ENCODE peak calls at places on chromosomes 16 and 17, in eight cellular contexts. L is tibial nerve, H is small intestine, Y is A549, B is mesenchymal stem cell, O is endodermal cell, U is thoracic aorta, A is pancreas. T is an unnamed sample.

GRCh38 chr17:64741038-64741641 is 79.0 kb upstream of the SMURF2 start:
- DNase-seq in L (no peak), H (no peak), Y (no peak), B (peak; percentile 91), O (no peak), U (no peak), A (no peak), T (no peak)

GRCh38 chr16:57677622-57678369 is 9.7 kb downstream of the ADGRG3 start:
- DNase-seq in L (no peak), H (no peak), Y (peak; percentile 29), B (peak; percentile 8), O (no peak), U (no peak), A (peak; percentile 73), T (peak; percentile 89)

GRCh38 chr16:49588729-49589384 is 215.3 kb downstream of the C16orf78 start:
- DNase-seq in L (no peak), H (no peak), Y (no peak), B (peak; percentile 30), O (peak; percentile 52), U (no peak), A (no peak), T (no peak)

GRCh38 chr17:44267165-44267455 is 825 bp downstream of the SLC4A1 start:
- DNase-seq in L (no peak), H (no peak), Y (no peak), B (no peak), O (no peak), U (no peak), A (no peak), T (no peak)

GRCh38 chr17:49061524-49061943 is 64.3 kb downstream of the IGF2BP1 start:
- DNase-seq in L (no peak), H (no peak), Y (no peak), B (peak; percentile 38), O (no peak), U (no peak), A (no peak), T (no peak)

GRCh38 chr16:86079185-86079885 is 180.4 kb downstream of the IRF8 start:
- DNase-seq in L (no peak), H (no peak), Y (no peak), B (no peak), O (peak; percentile 32), U (no peak), A (no peak), T (peak; percentile 34)

GRCh38 chr16:56866955-56867830 is 2.2 kb downstream of the SLC12A3 start:
- DNase-seq in L (no peak), H (peak; percentile 63), Y (peak; percentile 66), B (peak; percentile 64), O (peak; percentile 71), U (no peak), A (no peak), T (no peak)

GRCh38 chr17:28574536-28574935 is 2.2 kb downstream of the ALDOC start:
- DNase-seq in L (no peak), H (no peak), Y (no peak), B (no peak), O (peak; percentile 62), U (no peak), A (no peak), T (no peak)

GRCh38 chr16:88499836-88500251 is 46.8 kb downstream of the ZFPM1 start:
- DNase-seq in L (no peak), H (no peak), Y (no peak), B (no peak), O (no peak), U (no peak), A (peak; percentile 80), T (no peak)

GRCh38 chr16:8721693-8722348 is 47.4 kb downstream of the ABAT start:
- DNase-seq in L (no peak), H (no peak), Y (no peak), B (no peak), O (no peak), U (no peak), A (no peak), T (no peak)

GRCh38 chr17:75785016-75785769 is 587 bp downstream of the UNK start:
- DNase-seq in L (peak; percentile 82), H (peak; percentile 90), Y (peak; percentile 69), B (peak; percentile 91), O (no peak), U (peak; percentile 67), A (peak; percentile 96), T (peak; percentile 91)

GRCh38 chr17:67460097-67460496 is 83.0 kb downstream of the PITPNC1 start:
- DNase-seq in L (no peak), H (no peak), Y (no peak), B (no peak), O (peak; percentile 44), U (no peak), A (no peak), T (no peak)

GRCh38 chr17:62869885-62870580 is 61.9 kb upstream of the MARCHF10 start:
- DNase-seq in L (no peak), H (no peak), Y (no peak), B (peak; percentile 96), O (peak; percentile 79), U (no peak), A (no peak), T (no peak)

GRCh38 chr17:13797863-13798262 is 196.1 kb upstream of the HS3ST3A1 start:
- DNase-seq in L (no peak), H (no peak), Y (no peak), B (no peak), O (no peak), U (no peak), A (no peak), T (no peak)

GRCh38 chr17:2400877-2401425 is at the start of gene MNT:
- DNase-seq in L (peak; percentile 90), H (peak; percentile 94), Y (peak; percentile 93), B (peak; percentile 95), O (peak; percentile 99), U (peak; percentile 76), A (peak; percentile 97), T (peak; percentile 94)

GRCh38 chr16:12661656-12662172 is 142.0 kb downstream of the CPPED1 start:
- DNase-seq in L (no peak), H (peak; percentile 34), Y (no peak), B (peak; percentile 41), O (peak; percentile 93), U (no peak), A (no peak), T (no peak)

GRCh38 chr17:76104896-76105231 is 1.3 kb upstream of the EXOC7 start:
- DNase-seq in L (no peak), H (no peak), Y (no peak), B (no peak), O (peak; percentile 55), U (no peak), A (no peak), T (no peak)

GRCh38 chr16:68369697-68370096 is 58.9 kb downstream of the PRMT7 start:
- DNase-seq in L (no peak), H (no peak), Y (no peak), B (no peak), O (no peak), U (no peak), A (peak; percentile 7), T (no peak)

DNA sequence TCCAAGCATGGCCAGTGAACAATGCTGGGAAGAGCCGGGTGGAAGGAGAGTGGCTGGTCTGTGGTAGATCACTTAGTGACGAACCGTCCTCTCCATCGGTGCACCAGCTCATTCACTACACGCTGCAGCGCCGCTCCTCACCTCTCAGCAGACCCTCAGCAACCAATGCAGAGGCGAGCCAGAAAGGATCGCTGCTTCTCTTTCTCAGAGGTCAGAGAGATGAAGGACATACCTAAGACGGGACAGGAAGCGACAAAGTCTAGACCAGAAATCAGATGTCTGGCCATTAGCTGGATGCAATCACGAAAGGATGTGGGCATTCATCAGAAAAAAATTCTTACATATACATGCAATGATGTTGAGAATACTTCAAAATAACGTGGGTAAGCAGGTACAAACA is 26.9 kb downstream of the NSMCE1 start:
- DNase-seq in L (no peak), H (no peak), Y (no peak), B (peak; percentile 80), O (no peak), U (no peak), A (no peak), T (no peak)
- H3K27ac ChIP-seq in L (peak overlapping the region; percentile 1), H (peak overlapping the region; percentile 22), Y (peak overlapping the region; percentile 42), B (peak overlapping the region; percentile 79), O (no peak overlapping the region), U (peak overlapping the region; percentile 84), A (no peak overlapping the region), T (peak overlapping the region; percentile 74)

GRCh38 chr17:21287703-21288449 is 3.4 kb downstream of the MAP2K3 start:
- DNase-seq in L (peak; percentile 88), H (peak; percentile 100), Y (peak; percentile 91), B (peak; percentile 99), O (no peak), U (peak; percentile 94), A (peak; percentile 99), T (peak; percentile 95)
- H3K27ac ChIP-seq in L (peak overlapping the region; percentile 89), H (peak overlapping the region; percentile 91), Y (peak overlapping the region; percentile 89), B (peak overlapping the region; percentile 83), O (no peak overlapping the region), U (peak overlapping the region; percentile 87), A (peak overlapping the region; percentile 83), T (peak overlapping the region; percentile 96)

DNA sequence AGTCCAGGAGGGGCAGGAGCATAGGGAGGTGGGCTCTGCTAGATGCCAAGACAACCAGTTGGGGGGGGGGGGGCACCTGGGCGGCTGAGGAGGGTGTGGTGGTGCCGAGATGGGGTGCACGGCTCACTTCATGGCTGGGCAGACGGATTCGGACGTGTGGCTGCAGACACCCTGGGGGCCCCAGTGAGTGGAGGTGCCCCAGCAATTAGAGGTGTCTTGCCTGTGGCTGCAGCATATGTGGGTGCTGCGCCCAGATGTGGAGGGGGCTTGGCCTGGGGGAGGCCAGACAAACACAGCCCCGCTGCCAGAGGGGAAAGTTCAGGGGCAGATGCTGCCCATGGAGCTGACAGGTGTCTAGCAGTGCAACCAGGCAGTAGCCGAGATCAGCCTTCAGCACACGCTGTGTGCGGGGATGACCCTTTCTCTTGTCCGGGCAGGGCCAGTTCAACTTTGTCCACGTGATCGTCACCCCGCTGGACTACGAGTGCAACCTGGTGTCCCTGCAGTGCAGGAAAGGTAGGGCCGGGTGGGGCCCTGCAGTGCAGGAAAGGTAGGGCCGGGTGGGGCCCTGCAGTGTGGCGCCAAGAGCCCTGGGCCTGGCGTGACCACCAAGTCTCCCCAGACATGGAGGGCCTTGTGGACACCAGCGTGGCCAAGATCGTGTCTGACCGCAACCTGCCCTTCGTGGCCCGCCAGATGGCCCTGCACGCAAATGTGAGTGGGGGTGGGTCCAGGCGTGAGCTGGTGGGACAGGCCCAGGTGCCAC is 39.8 kb downstream of the TSC2 start:
- DNase-seq in L (no peak), H (peak; percentile 7), Y (no peak), B (no peak), O (no peak), U (no peak), A (no peak), T (no peak)
- H3K27ac ChIP-seq in L (no peak overlapping the region), H (no peak overlapping the region), Y (no peak overlapping the region), B (no peak overlapping the region), O (no peak overlapping the region), U (no peak overlapping the region), A (no peak overlapping the region), T (no peak overlapping the region)

GRCh38 chr16:11572301-11572995 is 14.3 kb downstream of the LITAF start:
- DNase-seq in L (no peak), H (peak; percentile 17), Y (no peak), B (no peak), O (peak; percentile 61), U (no peak), A (no peak), T (no peak)
- H3K27ac ChIP-seq in L (peak overlapping the region; percentile 7), H (no peak overlapping the region), Y (no peak overlapping the region), B (no peak overlapping the region), O (no peak overlapping the region), U (no peak overlapping the region), A (no peak overlapping the region), T (peak overlapping the region; percentile 65)

T was measured in breast epithelium.